ENCODE peak calls at places on chromosomes 3 and 15, in nine cellular contexts. Y is A549, L is cardiac muscle cell, H is lower lobe of right lung, Z is breast epithelium, K is A673, S is brain microvascular endothelial cell, Q is body of pancreas, D is Panc1. N is an unnamed sample.

GRCh38 chr3:140595295-140595694 is 82.6 kb upstream of the TRIM42 start:
- DNase-seq in L (peak), D (no peak), K (no peak), S (peak), Q (no peak), H (no peak), Y (no peak), Z (no peak), N (no peak)

GRCh38 chr15:59294961-59295741 is 77.5 kb downstream of the MYO1E start:
- DNase-seq in S (peak), H (no peak), Z (no peak), D (no peak), L (peak), Q (no peak), K (peak), Y (no peak), N (no peak)

GRCh38 chr3:193711964-193712598 is 119.1 kb downstream of the OPA1 start:
- DNase-seq in S (no peak), Z (peak), K (no peak), H (no peak), Q (no peak), D (no peak), Y (no peak), L (no peak), N (no peak)

GRCh38 chr3:37945803-37946530 is 44.6 kb upstream of the VILL start:
- DNase-seq in Y (peak), K (peak), Q (no peak), L (peak), S (peak), H (no peak), Z (no peak), D (no peak), N (no peak)

GRCh38 chr3:55434789-55435188 is 52.3 kb downstream of the WNT5A start:
- DNase-seq in Y (no peak), Z (no peak), H (peak), D (peak), K (peak), Q (peak), L (peak), S (peak), N (no peak)

GRCh38 chr3:145807990-145808389 is 353.0 kb downstream of the PLOD2 start:
- DNase-seq in K (peak), H (no peak), Q (no peak), L (peak), D (no peak), Z (no peak), Y (no peak), S (peak), N (no peak)

GRCh38 chr3:43465109-43465508 is 156.7 kb downstream of the ANO10 start:
- DNase-seq in L (no peak), Y (no peak), H (no peak), Q (no peak), D (peak), S (no peak), Z (no peak), K (no peak), N (no peak)

GRCh38 chr3:126126292-126126691 is 42.4 kb upstream of the SLC41A3 start:
- DNase-seq in H (peak), Y (no peak), Q (no peak), Z (no peak), D (no peak), L (no peak), K (no peak), S (no peak), N (peak)

GRCh38 chr3:149575213-149575961 is 82.4 kb downstream of the WWTR1 start:
- DNase-seq in H (no peak), K (peak), L (peak), S (peak), Y (peak), Q (no peak), Z (no peak), D (peak), N (peak)
- H3K4me3 ChIP-seq in H (no peak), K (peak), L (no peak), S (no peak), Y (peak), Q (no peak), Z (peak), D (no peak), N (peak)

GRCh38 chr15:41605566-41605965 is 46.6 kb downstream of the TYRO3 start:
- DNase-seq in L (no peak), D (no peak), Q (no peak), Y (no peak), S (no peak), K (no peak), Z (no peak), H (no peak), N (no peak)
- H3K27ac ChIP-seq in L (no peak), D (no peak), Q (no peak), Y (no peak), S (no peak), K (no peak), Z (no peak), H (no peak), N (no peak)

GRCh38 chr3:27542469-27542868 is 58.3 kb upstream of the SLC4A7 start:
- DNase-seq in S (no peak), H (no peak), Q (no peak), K (no peak), L (no peak), Y (no peak), Z (no peak), D (no peak), N (no peak)

GRCh38 chr3:27545061-27545460 is 60.9 kb upstream of the SLC4A7 start:
- DNase-seq in S (no peak), H (no peak), K (no peak), D (no peak), L (no peak), Z (no peak), Q (no peak), Y (no peak), N (no peak)

DNA sequence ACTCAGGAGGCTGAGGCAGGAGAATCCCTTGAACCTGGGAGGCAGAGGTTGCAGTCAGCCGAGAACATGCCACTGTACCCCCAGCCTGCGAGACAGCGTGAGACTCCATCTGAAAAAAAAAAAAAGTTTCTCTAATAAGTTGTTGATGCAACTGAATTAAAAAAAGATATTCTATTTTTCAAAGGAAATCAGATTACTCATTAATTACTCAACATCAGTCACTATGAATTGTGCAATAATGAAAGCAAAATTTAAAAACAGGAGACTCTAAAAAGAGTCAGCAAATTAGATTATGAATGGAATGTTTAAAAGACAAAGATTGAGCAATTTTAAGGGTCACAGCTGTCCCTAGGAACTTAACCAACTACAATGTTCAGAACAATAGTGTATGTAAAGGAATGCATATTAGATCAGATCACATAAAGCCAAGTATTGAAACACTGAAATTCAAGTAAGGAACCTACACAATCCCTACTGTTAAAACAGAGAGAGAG is 60.2 kb upstream of the SLC4A7 start:
- DNase-seq in Z (no peak), L (peak), Y (no peak), Q (no peak), S (no peak), H (no peak), K (peak), D (no peak), N (no peak)
- TF ChIP-seq CTCF in Z (no peak), L (no peak), Y (no peak), Q (no peak), S (no peak), H (no peak), K (no peak), D (no peak), N (no peak)

GRCh38 chr3:73432723-73433032 is 192.1 kb downstream of the PDZRN3 start:
- DNase-seq in L (no peak), Y (no peak), K (no peak), D (no peak), Q (no peak), Z (no peak), S (no peak), H (no peak), N (no peak)

GRCh38 chr3:73433079-73433478 is 191.7 kb downstream of the PDZRN3 start:
- DNase-seq in L (no peak), H (no peak), D (no peak), Z (no peak), K (no peak), Q (no peak), Y (no peak), S (no peak), N (no peak)

GRCh38 chr3:73433681-73434080 is 191.1 kb downstream of the PDZRN3 start:
- DNase-seq in Q (no peak), H (no peak), K (peak), Z (no peak), D (no peak), Y (no peak), L (no peak), S (no peak), N (no peak)

GRCh38 chr3:73431136-73431933 is 193.4 kb downstream of the PDZRN3 start:
- DNase-seq in S (no peak), Z (no peak), Y (no peak), H (no peak), Q (no peak), K (no peak), D (no peak), L (no peak), N (no peak)

DNA sequence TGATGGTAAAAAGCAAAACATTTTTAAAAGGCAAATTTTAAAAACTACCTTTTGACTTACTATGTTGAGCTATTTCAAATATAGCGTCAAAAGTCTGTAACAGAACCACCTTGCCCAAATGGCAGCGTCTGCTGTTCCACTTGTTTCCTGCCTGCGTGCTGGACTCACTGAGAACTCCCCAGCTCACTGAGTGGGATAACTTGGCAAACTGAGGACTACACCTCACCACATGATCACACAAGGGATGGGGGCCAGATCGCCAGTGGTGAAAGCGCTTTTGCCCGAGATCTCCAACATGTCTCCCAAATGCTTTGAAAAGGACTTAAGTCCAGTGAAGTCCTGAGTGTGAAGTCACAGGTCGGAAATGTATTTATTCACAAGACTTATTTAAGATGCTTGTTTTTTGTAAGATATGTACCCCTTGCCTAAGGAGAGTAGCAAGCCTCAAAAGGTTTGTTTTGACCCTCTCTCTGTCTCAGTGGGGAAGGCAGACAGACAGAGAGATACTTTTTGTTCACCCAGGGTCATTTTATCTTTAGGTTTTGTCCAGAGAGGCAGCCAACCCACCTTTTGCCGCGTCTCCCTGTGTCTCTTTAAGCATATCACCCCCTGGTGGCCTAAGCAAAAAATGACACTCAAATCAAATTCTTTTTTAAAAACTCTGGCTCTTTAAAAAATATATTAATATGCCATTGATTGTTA is 192.6 kb downstream of the PDZRN3 start:
- DNase-seq in L (peak), H (no peak), Y (peak), K (peak), S (peak), D (peak), Q (no peak), Z (no peak), N (no peak)
- H3K4me3 ChIP-seq in L (peak), H (no peak), Y (no peak), K (no peak), S (no peak), D (no peak), Q (no peak), Z (peak), N (no peak)

DNA sequence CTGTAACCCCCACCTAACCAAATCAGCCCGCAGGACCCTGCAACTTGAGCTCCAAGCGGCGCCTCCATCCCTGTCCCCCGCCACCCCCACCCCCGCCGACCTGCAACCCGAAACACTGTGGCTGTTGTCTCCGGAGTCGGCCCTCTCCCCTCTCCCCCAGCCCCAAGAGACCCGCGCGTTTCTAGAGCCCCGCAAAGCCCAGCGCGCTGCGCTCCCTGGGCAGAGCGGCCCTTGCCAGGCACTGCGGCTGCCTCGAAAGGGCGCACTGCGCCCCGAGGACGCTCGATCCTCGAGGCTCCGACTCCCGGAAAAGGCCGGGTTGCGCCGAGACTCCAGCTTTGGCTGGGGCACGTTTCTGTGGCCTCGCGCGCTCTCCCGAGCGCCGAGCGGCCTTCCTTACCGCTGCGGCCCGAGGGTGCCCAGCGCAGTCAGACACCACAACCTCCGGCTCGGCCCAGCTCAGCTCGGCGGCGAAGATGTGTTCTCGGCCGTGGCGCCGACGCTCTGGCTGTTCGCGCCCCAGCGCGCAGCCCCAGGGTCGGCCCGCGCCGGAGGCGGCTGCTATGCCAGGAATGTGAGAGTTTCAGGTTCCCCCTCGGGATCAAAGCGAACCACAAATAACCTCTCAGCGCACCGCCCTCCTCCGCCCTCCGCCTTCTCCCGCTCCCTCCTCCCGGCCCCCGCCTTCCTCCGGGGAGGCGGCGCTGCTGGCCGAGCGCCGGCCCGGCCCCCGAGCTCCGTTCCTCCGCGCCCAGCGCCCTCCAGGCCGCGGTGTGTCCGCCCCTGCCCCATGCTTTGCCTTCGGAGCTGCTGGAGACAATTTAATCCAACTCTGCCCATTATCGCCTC is at the start of gene AMOTL2:
- DNase-seq in Q (peak), Z (peak), S (peak), L (peak), K (peak), Y (peak), H (peak), D (peak), N (peak)
- H3K27ac ChIP-seq in Q (peak), Z (peak), S (peak), L (peak), K (peak), Y (peak), H (peak), D (peak), N (peak)

DNA sequence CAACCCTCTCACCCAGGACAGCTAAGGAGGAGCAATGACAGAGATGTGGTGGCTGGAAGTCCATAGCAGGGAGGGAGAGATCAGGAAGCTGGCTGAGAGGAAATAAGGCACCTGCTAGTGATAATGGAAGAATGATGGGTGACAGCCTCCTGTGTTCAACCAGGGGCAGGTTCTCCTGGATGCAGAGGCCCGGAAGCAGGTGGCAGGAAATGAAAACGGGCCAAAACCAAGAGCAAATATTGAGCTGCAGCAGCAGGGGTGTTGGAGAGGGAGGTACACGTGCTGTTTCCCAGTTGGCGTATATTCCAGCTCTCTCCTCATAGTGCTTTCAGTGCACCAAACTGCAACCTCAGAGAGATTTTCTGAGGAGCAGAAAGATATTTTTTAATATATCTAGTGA is 213.5 kb upstream of the TBL1XR1 start:
- DNase-seq in Y (no peak), S (no peak), Z (no peak), D (no peak), H (no peak), L (no peak), K (no peak), Q (peak), N (no peak)
- TF ChIP-seq CTCF in Y (no peak), S (no peak), Z (no peak), D (no peak), H (no peak), L (no peak), K (no peak), Q (no peak), N (no peak)

DNA sequence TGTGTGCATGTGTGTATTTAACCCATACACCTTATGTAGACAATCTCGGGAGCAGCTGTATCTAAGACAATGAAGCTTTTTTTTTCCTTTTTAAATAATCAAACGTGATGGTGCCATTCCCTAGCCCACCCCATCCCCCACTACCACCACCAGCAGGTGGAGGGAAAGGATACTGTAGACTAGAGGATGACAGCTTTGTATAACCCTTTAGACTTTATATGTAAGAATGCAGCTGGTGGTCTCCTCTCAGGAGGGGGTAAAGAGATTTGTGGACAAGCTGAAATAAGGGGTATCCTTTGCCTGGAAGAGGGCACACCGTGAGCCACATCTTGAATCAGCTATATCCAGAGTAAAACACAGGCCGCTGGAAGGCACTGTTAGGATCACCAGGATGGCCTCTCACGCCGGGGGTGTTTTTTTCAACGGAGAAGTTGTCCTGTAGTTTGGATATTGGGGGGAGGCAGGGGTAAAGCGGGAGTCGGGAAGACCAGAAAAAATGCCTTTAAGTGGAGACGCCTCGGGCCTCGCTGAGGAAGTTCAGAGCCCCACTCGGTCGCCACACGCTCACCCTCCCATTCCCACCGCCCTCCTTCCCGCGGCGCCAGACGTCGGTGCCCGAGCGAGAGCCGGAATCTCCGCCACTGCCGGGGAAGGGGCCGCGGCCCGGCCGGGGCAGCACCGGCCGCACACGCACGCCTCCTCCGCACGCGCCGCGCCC is 1.0 kb downstream of the KPNA4 start:
- DNase-seq in Z (no peak), Q (no peak), H (peak), S (no peak), D (no peak), Y (peak), L (peak), K (peak), N (no peak)
- H3K4me3 ChIP-seq in Z (peak), Q (peak), H (peak), S (peak), D (peak), Y (peak), L (peak), K (peak), N (peak)

N was measured in coronary artery.